ENCODE peak calls at places on chromosomes 11 and 22, in four cellular contexts. C, P, V and D are unnamed samples.

GRCh38 chr22:27829620-27830019 is 28.1 kb upstream of the MN1 start:
- DNase-seq in P (no peak), V (no peak), C (no peak), D (no peak)

GRCh38 chr22:49592780-49593501 is 234.7 kb downstream of the BRD1 start:
- DNase-seq in V (no peak), P (peak; percentile 10), C (no peak), D (no peak)

GRCh38 chr11:119737678-119738439 is 8.9 kb upstream of the NECTIN1 start:
- DNase-seq in V (no peak), P (no peak), C (no peak), D (no peak)

GRCh38 chr11:71209656-71210055 is 42.7 kb downstream of the SHANK2 start:
- DNase-seq in P (no peak), V (no peak), C (no peak), D (no peak)

GRCh38 chr11:124961972-124962609 is 8.1 kb downstream of the CCDC15 start:
- DNase-seq in C (no peak), P (peak; percentile 65), V (peak; percentile 90), D (peak; percentile 73)

GRCh38 chr11:130814440-130815073 is 101.7 kb downstream of the SNX19 start:
- DNase-seq in C (no peak), P (no peak), V (no peak), D (no peak)

GRCh38 chr11:113184498-113184897 is 129.9 kb upstream of the TTC12 start:
- DNase-seq in C (no peak), V (peak; percentile 95), P (peak; percentile 96), D (peak; percentile 67)

GRCh38 chr11:28757725-28758515 is 649.7 kb downstream of the METTL15 start:
- DNase-seq in P (peak; percentile 45), C (no peak), V (peak; percentile 89), D (peak; percentile 85)

GRCh38 chr11:111465400-111465799 is 46.8 kb downstream of the BTG4 start:
- DNase-seq in C (no peak), V (peak; percentile 76), P (peak; percentile 75), D (peak; percentile 71)

GRCh38 chr11:70715636-70716035 is 317.3 kb downstream of the CTTN start:
- DNase-seq in V (no peak), P (no peak), C (no peak), D (no peak)

GRCh38 chr22:38189104-38189503 is 7.5 kb upstream of the PLA2G6 start:
- DNase-seq in V (no peak), P (no peak), C (no peak), D (no peak)